ENCODE peak calls at places on chromosomes 5 and 9, in seven cellular contexts. One of them, this sample, is unnamed.

GRCh38 chr9:116322521-116322920 is 168.9 kb downstream of the PAPPA start:
- DNase-seq in activated CD8-positive, alpha-beta memory T cell treated with anti-CD3 and anti-CD28 coated beads, Interleukin-2, amount 50 U/mL, for 4 hours: no peak
- DNase-seq in NCI-H2171 treated with DMSO at 0.1 percent for 48 hours: no peak
- DNase-seq in posterior cingulate gyrus: no peak
- DNase-seq in lung: no peak
- DNase-seq in stimulated activated CD4-positive, alpha-beta T cell treated with anti-CD3 and anti-CD28 coated beads, Interleukin-4, amount 100 ng/mL, for 48 hours: no peak
- DNase-seq in stimulated activated CD8-positive, alpha-beta memory T cell treated with anti-CD3 and anti-CD28 coated beads, Interleukin-2, amount 100 ng/mL, for 1 hour: no peak
- DNase-seq in this sample: no peak

GRCh38 chr9:91419222-91420191 is 4.1 kb downstream of the NFIL3 start:
- DNase-seq in posterior cingulate gyrus: no peak
- DNase-seq in stimulated activated CD8-positive, alpha-beta memory T cell treated with anti-CD3 and anti-CD28 coated beads, Interleukin-2, amount 100 ng/mL, for 1 hour: no peak
- DNase-seq in stimulated activated CD4-positive, alpha-beta T cell treated with anti-CD3 and anti-CD28 coated beads, Interleukin-4, amount 100 ng/mL, for 48 hours: no peak
- DNase-seq in NCI-H2171 treated with DMSO at 0.1 percent for 48 hours: no peak
- DNase-seq in lung: peak; percentile 83
- DNase-seq in activated CD8-positive, alpha-beta memory T cell treated with anti-CD3 and anti-CD28 coated beads, Interleukin-2, amount 50 U/mL, for 4 hours: no peak
- DNase-seq in this sample: no peak

GRCh38 chr5:178329331-178329730 is 96.7 kb upstream of the PHYKPL start:
- DNase-seq in NCI-H2171 treated with DMSO at 0.1 percent for 48 hours: no peak
- DNase-seq in lung: no peak
- DNase-seq in posterior cingulate gyrus: no peak
- DNase-seq in activated CD8-positive, alpha-beta memory T cell treated with anti-CD3 and anti-CD28 coated beads, Interleukin-2, amount 50 U/mL, for 4 hours: no peak
- DNase-seq in stimulated activated CD8-positive, alpha-beta memory T cell treated with anti-CD3 and anti-CD28 coated beads, Interleukin-2, amount 100 ng/mL, for 1 hour: no peak
- DNase-seq in stimulated activated CD4-positive, alpha-beta T cell treated with anti-CD3 and anti-CD28 coated beads, Interleukin-4, amount 100 ng/mL, for 48 hours: no peak
- DNase-seq in this sample: no peak

GRCh38 chr5:141681295-141681694 is 735 bp downstream of the ARAP3 start:
- DNase-seq in lung: no peak
- DNase-seq in stimulated activated CD8-positive, alpha-beta memory T cell treated with anti-CD3 and anti-CD28 coated beads, Interleukin-2, amount 100 ng/mL, for 1 hour: no peak
- DNase-seq in posterior cingulate gyrus: no peak
- DNase-seq in activated CD8-positive, alpha-beta memory T cell treated with anti-CD3 and anti-CD28 coated beads, Interleukin-2, amount 50 U/mL, for 4 hours: no peak
- DNase-seq in NCI-H2171 treated with DMSO at 0.1 percent for 48 hours: no peak
- DNase-seq in stimulated activated CD4-positive, alpha-beta T cell treated with anti-CD3 and anti-CD28 coated beads, Interleukin-4, amount 100 ng/mL, for 48 hours: no peak
- DNase-seq in this sample: no peak

GRCh38 chr5:36300181-36300926 is 1.3 kb downstream of the RANBP3L start:
- DNase-seq in posterior cingulate gyrus: no peak
- DNase-seq in lung: no peak
- DNase-seq in stimulated activated CD4-positive, alpha-beta T cell treated with anti-CD3 and anti-CD28 coated beads, Interleukin-4, amount 100 ng/mL, for 48 hours: no peak
- DNase-seq in NCI-H2171 treated with DMSO at 0.1 percent for 48 hours: no peak
- DNase-seq in stimulated activated CD8-positive, alpha-beta memory T cell treated with anti-CD3 and anti-CD28 coated beads, Interleukin-2, amount 100 ng/mL, for 1 hour: no peak
- DNase-seq in activated CD8-positive, alpha-beta memory T cell treated with anti-CD3 and anti-CD28 coated beads, Interleukin-2, amount 50 U/mL, for 4 hours: no peak
- DNase-seq in this sample: no peak

GRCh38 chr5:80128129-80128528 is 93.0 kb downstream of the THBS4 start:
- DNase-seq in stimulated activated CD8-positive, alpha-beta memory T cell treated with anti-CD3 and anti-CD28 coated beads, Interleukin-2, amount 100 ng/mL, for 1 hour: no peak
- DNase-seq in posterior cingulate gyrus: no peak
- DNase-seq in NCI-H2171 treated with DMSO at 0.1 percent for 48 hours: no peak
- DNase-seq in stimulated activated CD4-positive, alpha-beta T cell treated with anti-CD3 and anti-CD28 coated beads, Interleukin-4, amount 100 ng/mL, for 48 hours: no peak
- DNase-seq in activated CD8-positive, alpha-beta memory T cell treated with anti-CD3 and anti-CD28 coated beads, Interleukin-2, amount 50 U/mL, for 4 hours: no peak
- DNase-seq in lung: no peak
- DNase-seq in this sample: no peak

GRCh38 chr5:138354926-138355378 is 2.5 kb downstream of the KDM3B start:
- DNase-seq in stimulated activated CD8-positive, alpha-beta memory T cell treated with anti-CD3 and anti-CD28 coated beads, Interleukin-2, amount 100 ng/mL, for 1 hour: no peak
- DNase-seq in stimulated activated CD4-positive, alpha-beta T cell treated with anti-CD3 and anti-CD28 coated beads, Interleukin-4, amount 100 ng/mL, for 48 hours: peak; percentile 43
- DNase-seq in NCI-H2171 treated with DMSO at 0.1 percent for 48 hours: no peak
- DNase-seq in activated CD8-positive, alpha-beta memory T cell treated with anti-CD3 and anti-CD28 coated beads, Interleukin-2, amount 50 U/mL, for 4 hours: peak; percentile 40
- DNase-seq in lung: no peak
- DNase-seq in posterior cingulate gyrus: no peak
- DNase-seq in this sample: no peak

GRCh38 chr5:62328772-62329491 is 22.9 kb downstream of the KIF2A start:
- DNase-seq in activated CD8-positive, alpha-beta memory T cell treated with anti-CD3 and anti-CD28 coated beads, Interleukin-2, amount 50 U/mL, for 4 hours: no peak
- DNase-seq in stimulated activated CD4-positive, alpha-beta T cell treated with anti-CD3 and anti-CD28 coated beads, Interleukin-4, amount 100 ng/mL, for 48 hours: no peak
- DNase-seq in stimulated activated CD8-positive, alpha-beta memory T cell treated with anti-CD3 and anti-CD28 coated beads, Interleukin-2, amount 100 ng/mL, for 1 hour: no peak
- DNase-seq in lung: no peak
- DNase-seq in NCI-H2171 treated with DMSO at 0.1 percent for 48 hours: no peak
- DNase-seq in posterior cingulate gyrus: no peak
- DNase-seq in this sample: no peak

GRCh38 chr9:86487222-86487841 is 133.1 kb upstream of the TUT7 start:
- DNase-seq in NCI-H2171 treated with DMSO at 0.1 percent for 48 hours: peak; percentile 55
- DNase-seq in lung: no peak
- DNase-seq in stimulated activated CD8-positive, alpha-beta memory T cell treated with anti-CD3 and anti-CD28 coated beads, Interleukin-2, amount 100 ng/mL, for 1 hour: no peak
- DNase-seq in posterior cingulate gyrus: no peak
- DNase-seq in stimulated activated CD4-positive, alpha-beta T cell treated with anti-CD3 and anti-CD28 coated beads, Interleukin-4, amount 100 ng/mL, for 48 hours: no peak
- DNase-seq in activated CD8-positive, alpha-beta memory T cell treated with anti-CD3 and anti-CD28 coated beads, Interleukin-2, amount 50 U/mL, for 4 hours: no peak
- DNase-seq in this sample: peak; percentile 19

GRCh38 chr9:137064027-137064879 is 6.1 kb downstream of the SAPCD2 start:
- DNase-seq in stimulated activated CD4-positive, alpha-beta T cell treated with anti-CD3 and anti-CD28 coated beads, Interleukin-4, amount 100 ng/mL, for 48 hours: no peak
- DNase-seq in NCI-H2171 treated with DMSO at 0.1 percent for 48 hours: peak; percentile 31
- DNase-seq in lung: peak; percentile 68
- DNase-seq in stimulated activated CD8-positive, alpha-beta memory T cell treated with anti-CD3 and anti-CD28 coated beads, Interleukin-2, amount 100 ng/mL, for 1 hour: no peak
- DNase-seq in activated CD8-positive, alpha-beta memory T cell treated with anti-CD3 and anti-CD28 coated beads, Interleukin-2, amount 50 U/mL, for 4 hours: peak; percentile 66
- DNase-seq in posterior cingulate gyrus: peak; percentile 93
- DNase-seq in this sample: no peak

GRCh38 chr9:68507098-68507795 is 33.4 kb downstream of the TMEM252 start:
- DNase-seq in stimulated activated CD8-positive, alpha-beta memory T cell treated with anti-CD3 and anti-CD28 coated beads, Interleukin-2, amount 100 ng/mL, for 1 hour: no peak
- DNase-seq in NCI-H2171 treated with DMSO at 0.1 percent for 48 hours: peak; percentile 33
- DNase-seq in stimulated activated CD4-positive, alpha-beta T cell treated with anti-CD3 and anti-CD28 coated beads, Interleukin-4, amount 100 ng/mL, for 48 hours: no peak
- DNase-seq in posterior cingulate gyrus: no peak
- DNase-seq in activated CD8-positive, alpha-beta memory T cell treated with anti-CD3 and anti-CD28 coated beads, Interleukin-2, amount 50 U/mL, for 4 hours: no peak
- DNase-seq in lung: no peak
- DNase-seq in this sample: no peak

GRCh38 chr9:126519660-126520425 is 93.9 kb upstream of the LMX1B start:
- DNase-seq in activated CD8-positive, alpha-beta memory T cell treated with anti-CD3 and anti-CD28 coated beads, Interleukin-2, amount 50 U/mL, for 4 hours: no peak
- DNase-seq in stimulated activated CD8-positive, alpha-beta memory T cell treated with anti-CD3 and anti-CD28 coated beads, Interleukin-2, amount 100 ng/mL, for 1 hour: no peak
- DNase-seq in posterior cingulate gyrus: no peak
- DNase-seq in stimulated activated CD4-positive, alpha-beta T cell treated with anti-CD3 and anti-CD28 coated beads, Interleukin-4, amount 100 ng/mL, for 48 hours: peak; percentile 27
- DNase-seq in NCI-H2171 treated with DMSO at 0.1 percent for 48 hours: no peak
- DNase-seq in lung: no peak
- DNase-seq in this sample: no peak

GRCh38 chr5:35644543-35644942 is 26.9 kb downstream of the SPEF2 start:
- DNase-seq in lung: no peak
- DNase-seq in NCI-H2171 treated with DMSO at 0.1 percent for 48 hours: no peak
- DNase-seq in stimulated activated CD4-positive, alpha-beta T cell treated with anti-CD3 and anti-CD28 coated beads, Interleukin-4, amount 100 ng/mL, for 48 hours: no peak
- DNase-seq in stimulated activated CD8-positive, alpha-beta memory T cell treated with anti-CD3 and anti-CD28 coated beads, Interleukin-2, amount 100 ng/mL, for 1 hour: no peak
- DNase-seq in activated CD8-positive, alpha-beta memory T cell treated with anti-CD3 and anti-CD28 coated beads, Interleukin-2, amount 50 U/mL, for 4 hours: no peak
- DNase-seq in posterior cingulate gyrus: no peak
- DNase-seq in this sample: no peak

GRCh38 chr5:56060276-56061110 is 65.7 kb upstream of the IL6ST start:
- DNase-seq in posterior cingulate gyrus: no peak
- DNase-seq in NCI-H2171 treated with DMSO at 0.1 percent for 48 hours: no peak
- DNase-seq in activated CD8-positive, alpha-beta memory T cell treated with anti-CD3 and anti-CD28 coated beads, Interleukin-2, amount 50 U/mL, for 4 hours: no peak
- DNase-seq in stimulated activated CD8-positive, alpha-beta memory T cell treated with anti-CD3 and anti-CD28 coated beads, Interleukin-2, amount 100 ng/mL, for 1 hour: no peak
- DNase-seq in stimulated activated CD4-positive, alpha-beta T cell treated with anti-CD3 and anti-CD28 coated beads, Interleukin-4, amount 100 ng/mL, for 48 hours: peak; percentile 34
- DNase-seq in lung: no peak
- DNase-seq in this sample: no peak

GRCh38 chr5:153960269-153961215 is 78.2 kb downstream of the FAM114A2 start:
- DNase-seq in stimulated activated CD8-positive, alpha-beta memory T cell treated with anti-CD3 and anti-CD28 coated beads, Interleukin-2, amount 100 ng/mL, for 1 hour: peak; percentile 12
- DNase-seq in stimulated activated CD4-positive, alpha-beta T cell treated with anti-CD3 and anti-CD28 coated beads, Interleukin-4, amount 100 ng/mL, for 48 hours: no peak
- DNase-seq in posterior cingulate gyrus: no peak
- DNase-seq in NCI-H2171 treated with DMSO at 0.1 percent for 48 hours: no peak
- DNase-seq in lung: no peak
- DNase-seq in activated CD8-positive, alpha-beta memory T cell treated with anti-CD3 and anti-CD28 coated beads, Interleukin-2, amount 50 U/mL, for 4 hours: no peak
- DNase-seq in this sample: no peak

GRCh38 chr9:129058965-129059795 is 21.7 kb upstream of the DOLPP1 start:
- DNase-seq in NCI-H2171 treated with DMSO at 0.1 percent for 48 hours: no peak
- DNase-seq in stimulated activated CD4-positive, alpha-beta T cell treated with anti-CD3 and anti-CD28 coated beads, Interleukin-4, amount 100 ng/mL, for 48 hours: no peak
- DNase-seq in lung: no peak
- DNase-seq in stimulated activated CD8-positive, alpha-beta memory T cell treated with anti-CD3 and anti-CD28 coated beads, Interleukin-2, amount 100 ng/mL, for 1 hour: no peak
- DNase-seq in posterior cingulate gyrus: peak; percentile 83
- DNase-seq in activated CD8-positive, alpha-beta memory T cell treated with anti-CD3 and anti-CD28 coated beads, Interleukin-2, amount 50 U/mL, for 4 hours: no peak
- DNase-seq in this sample: no peak

GRCh38 chr5:40681351-40682311 is 1.9 kb downstream of the PTGER4 start:
- DNase-seq in stimulated activated CD4-positive, alpha-beta T cell treated with anti-CD3 and anti-CD28 coated beads, Interleukin-4, amount 100 ng/mL, for 48 hours: peak; percentile 30
- DNase-seq in activated CD8-positive, alpha-beta memory T cell treated with anti-CD3 and anti-CD28 coated beads, Interleukin-2, amount 50 U/mL, for 4 hours: peak; percentile 41
- DNase-seq in stimulated activated CD8-positive, alpha-beta memory T cell treated with anti-CD3 and anti-CD28 coated beads, Interleukin-2, amount 100 ng/mL, for 1 hour: no peak
- DNase-seq in lung: peak; percentile 42
- DNase-seq in posterior cingulate gyrus: peak; percentile 83
- DNase-seq in NCI-H2171 treated with DMSO at 0.1 percent for 48 hours: no peak
- DNase-seq in this sample: no peak

GRCh38 chr5:93715776-93716175 is 25.6 kb downstream of the POU5F2 start:
- DNase-seq in stimulated activated CD4-positive, alpha-beta T cell treated with anti-CD3 and anti-CD28 coated beads, Interleukin-4, amount 100 ng/mL, for 48 hours: no peak
- DNase-seq in posterior cingulate gyrus: no peak
- DNase-seq in stimulated activated CD8-positive, alpha-beta memory T cell treated with anti-CD3 and anti-CD28 coated beads, Interleukin-2, amount 100 ng/mL, for 1 hour: no peak
- DNase-seq in lung: no peak
- DNase-seq in NCI-H2171 treated with DMSO at 0.1 percent for 48 hours: no peak
- DNase-seq in activated CD8-positive, alpha-beta memory T cell treated with anti-CD3 and anti-CD28 coated beads, Interleukin-2, amount 50 U/mL, for 4 hours: no peak
- DNase-seq in this sample: no peak

GRCh38 chr5:107806705-107807104 is 136.0 kb upstream of the EFNA5 start:
- DNase-seq in posterior cingulate gyrus: no peak
- DNase-seq in stimulated activated CD8-positive, alpha-beta memory T cell treated with anti-CD3 and anti-CD28 coated beads, Interleukin-2, amount 100 ng/mL, for 1 hour: no peak
- DNase-seq in NCI-H2171 treated with DMSO at 0.1 percent for 48 hours: peak; percentile 78
- DNase-seq in lung: no peak
- DNase-seq in activated CD8-positive, alpha-beta memory T cell treated with anti-CD3 and anti-CD28 coated beads, Interleukin-2, amount 50 U/mL, for 4 hours: no peak
- DNase-seq in stimulated activated CD4-positive, alpha-beta T cell treated with anti-CD3 and anti-CD28 coated beads, Interleukin-4, amount 100 ng/mL, for 48 hours: no peak
- DNase-seq in this sample: no peak

GRCh38 chr9:3528466-3528865 is 2.7 kb upstream of the RFX3 start:
- DNase-seq in NCI-H2171 treated with DMSO at 0.1 percent for 48 hours: no peak
- DNase-seq in activated CD8-positive, alpha-beta memory T cell treated with anti-CD3 and anti-CD28 coated beads, Interleukin-2, amount 50 U/mL, for 4 hours: peak; percentile 39
- DNase-seq in stimulated activated CD8-positive, alpha-beta memory T cell treated with anti-CD3 and anti-CD28 coated beads, Interleukin-2, amount 100 ng/mL, for 1 hour: peak; percentile 24
- DNase-seq in stimulated activated CD4-positive, alpha-beta T cell treated with anti-CD3 and anti-CD28 coated beads, Interleukin-4, amount 100 ng/mL, for 48 hours: peak; percentile 45
- DNase-seq in posterior cingulate gyrus: no peak
- DNase-seq in lung: no peak
- DNase-seq in this sample: no peak

GRCh38 chr5:151889614-151890013 is 35.0 kb downstream of the GLRA1 start:
- DNase-seq in activated CD8-positive, alpha-beta memory T cell treated with anti-CD3 and anti-CD28 coated beads, Interleukin-2, amount 50 U/mL, for 4 hours: no peak
- DNase-seq in posterior cingulate gyrus: no peak
- DNase-seq in stimulated activated CD4-positive, alpha-beta T cell treated with anti-CD3 and anti-CD28 coated beads, Interleukin-4, amount 100 ng/mL, for 48 hours: no peak
- DNase-seq in stimulated activated CD8-positive, alpha-beta memory T cell treated with anti-CD3 and anti-CD28 coated beads, Interleukin-2, amount 100 ng/mL, for 1 hour: no peak
- DNase-seq in NCI-H2171 treated with DMSO at 0.1 percent for 48 hours: no peak
- DNase-seq in lung: no peak
- DNase-seq in this sample: no peak

GRCh38 chr5:52996966-52997365 is 7.8 kb downstream of the ITGA2 start:
- DNase-seq in stimulated activated CD8-positive, alpha-beta memory T cell treated with anti-CD3 and anti-CD28 coated beads, Interleukin-2, amount 100 ng/mL, for 1 hour: no peak
- DNase-seq in posterior cingulate gyrus: no peak
- DNase-seq in stimulated activated CD4-positive, alpha-beta T cell treated with anti-CD3 and anti-CD28 coated beads, Interleukin-4, amount 100 ng/mL, for 48 hours: no peak
- DNase-seq in lung: no peak
- DNase-seq in NCI-H2171 treated with DMSO at 0.1 percent for 48 hours: no peak
- DNase-seq in activated CD8-positive, alpha-beta memory T cell treated with anti-CD3 and anti-CD28 coated beads, Interleukin-2, amount 50 U/mL, for 4 hours: no peak
- DNase-seq in this sample: no peak

GRCh38 chr9:21750021-21750735 is 52.3 kb upstream of the MTAP start:
- DNase-seq in stimulated activated CD4-positive, alpha-beta T cell treated with anti-CD3 and anti-CD28 coated beads, Interleukin-4, amount 100 ng/mL, for 48 hours: no peak
- DNase-seq in stimulated activated CD8-positive, alpha-beta memory T cell treated with anti-CD3 and anti-CD28 coated beads, Interleukin-2, amount 100 ng/mL, for 1 hour: no peak
- DNase-seq in NCI-H2171 treated with DMSO at 0.1 percent for 48 hours: no peak
- DNase-seq in activated CD8-positive, alpha-beta memory T cell treated with anti-CD3 and anti-CD28 coated beads, Interleukin-2, amount 50 U/mL, for 4 hours: no peak
- DNase-seq in lung: no peak
- DNase-seq in posterior cingulate gyrus: no peak
- DNase-seq in this sample: no peak

GRCh38 chr5:140828402-140828737 is 610 bp downstream of the PCDHA6 start:
- DNase-seq in activated CD8-positive, alpha-beta memory T cell treated with anti-CD3 and anti-CD28 coated beads, Interleukin-2, amount 50 U/mL, for 4 hours: no peak
- DNase-seq in lung: no peak
- DNase-seq in stimulated activated CD8-positive, alpha-beta memory T cell treated with anti-CD3 and anti-CD28 coated beads, Interleukin-2, amount 100 ng/mL, for 1 hour: no peak
- DNase-seq in stimulated activated CD4-positive, alpha-beta T cell treated with anti-CD3 and anti-CD28 coated beads, Interleukin-4, amount 100 ng/mL, for 48 hours: no peak
- DNase-seq in NCI-H2171 treated with DMSO at 0.1 percent for 48 hours: peak; percentile 73
- DNase-seq in posterior cingulate gyrus: no peak
- DNase-seq in this sample: no peak

GRCh38 chr9:131733601-131734061 is 6.2 kb downstream of the RAPGEF1 start:
- DNase-seq in activated CD8-positive, alpha-beta memory T cell treated with anti-CD3 and anti-CD28 coated beads, Interleukin-2, amount 50 U/mL, for 4 hours: peak; percentile 47
- DNase-seq in lung: no peak
- DNase-seq in stimulated activated CD8-positive, alpha-beta memory T cell treated with anti-CD3 and anti-CD28 coated beads, Interleukin-2, amount 100 ng/mL, for 1 hour: no peak
- DNase-seq in stimulated activated CD4-positive, alpha-beta T cell treated with anti-CD3 and anti-CD28 coated beads, Interleukin-4, amount 100 ng/mL, for 48 hours: no peak
- DNase-seq in NCI-H2171 treated with DMSO at 0.1 percent for 48 hours: peak; percentile 52
- DNase-seq in posterior cingulate gyrus: peak; percentile 67
- DNase-seq in this sample: no peak

GRCh38 chr5:127563133-127563532 is 45.7 kb downstream of the PRRC1 start:
- DNase-seq in stimulated activated CD4-positive, alpha-beta T cell treated with anti-CD3 and anti-CD28 coated beads, Interleukin-4, amount 100 ng/mL, for 48 hours: no peak
- DNase-seq in lung: no peak
- DNase-seq in stimulated activated CD8-positive, alpha-beta memory T cell treated with anti-CD3 and anti-CD28 coated beads, Interleukin-2, amount 100 ng/mL, for 1 hour: no peak
- DNase-seq in posterior cingulate gyrus: no peak
- DNase-seq in activated CD8-positive, alpha-beta memory T cell treated with anti-CD3 and anti-CD28 coated beads, Interleukin-2, amount 50 U/mL, for 4 hours: no peak
- DNase-seq in NCI-H2171 treated with DMSO at 0.1 percent for 48 hours: no peak
- DNase-seq in this sample: no peak

GRCh38 chr5:91164424-91164823 is 218.7 kb downstream of the ARRDC3 start:
- DNase-seq in activated CD8-positive, alpha-beta memory T cell treated with anti-CD3 and anti-CD28 coated beads, Interleukin-2, amount 50 U/mL, for 4 hours: no peak
- DNase-seq in stimulated activated CD8-positive, alpha-beta memory T cell treated with anti-CD3 and anti-CD28 coated beads, Interleukin-2, amount 100 ng/mL, for 1 hour: no peak
- DNase-seq in NCI-H2171 treated with DMSO at 0.1 percent for 48 hours: no peak
- DNase-seq in posterior cingulate gyrus: no peak
- DNase-seq in lung: no peak
- DNase-seq in stimulated activated CD4-positive, alpha-beta T cell treated with anti-CD3 and anti-CD28 coated beads, Interleukin-4, amount 100 ng/mL, for 48 hours: no peak
- DNase-seq in this sample: no peak

GRCh38 chr5:40570408-40571129 is 109.1 kb upstream of the PTGER4 start:
- DNase-seq in NCI-H2171 treated with DMSO at 0.1 percent for 48 hours: no peak
- DNase-seq in activated CD8-positive, alpha-beta memory T cell treated with anti-CD3 and anti-CD28 coated beads, Interleukin-2, amount 50 U/mL, for 4 hours: no peak
- DNase-seq in stimulated activated CD4-positive, alpha-beta T cell treated with anti-CD3 and anti-CD28 coated beads, Interleukin-4, amount 100 ng/mL, for 48 hours: no peak
- DNase-seq in lung: no peak
- DNase-seq in stimulated activated CD8-positive, alpha-beta memory T cell treated with anti-CD3 and anti-CD28 coated beads, Interleukin-2, amount 100 ng/mL, for 1 hour: no peak
- DNase-seq in posterior cingulate gyrus: no peak
- DNase-seq in this sample: no peak

GRCh38 chr9:111527347-111527746 is 2.4 kb downstream of the ZNF483 start:
- DNase-seq in NCI-H2171 treated with DMSO at 0.1 percent for 48 hours: no peak
- DNase-seq in lung: no peak
- DNase-seq in stimulated activated CD4-positive, alpha-beta T cell treated with anti-CD3 and anti-CD28 coated beads, Interleukin-4, amount 100 ng/mL, for 48 hours: no peak
- DNase-seq in posterior cingulate gyrus: no peak
- DNase-seq in stimulated activated CD8-positive, alpha-beta memory T cell treated with anti-CD3 and anti-CD28 coated beads, Interleukin-2, amount 100 ng/mL, for 1 hour: no peak
- DNase-seq in activated CD8-positive, alpha-beta memory T cell treated with anti-CD3 and anti-CD28 coated beads, Interleukin-2, amount 50 U/mL, for 4 hours: no peak
- DNase-seq in this sample: no peak

GRCh38 chr5:65721775-65722574 is at the start of the genes NLN and SGTB:
- DNase-seq in posterior cingulate gyrus: peak; percentile 97
- DNase-seq in stimulated activated CD8-positive, alpha-beta memory T cell treated with anti-CD3 and anti-CD28 coated beads, Interleukin-2, amount 100 ng/mL, for 1 hour: peak; percentile 75
- DNase-seq in NCI-H2171 treated with DMSO at 0.1 percent for 48 hours: peak; percentile 71
- DNase-seq in activated CD8-positive, alpha-beta memory T cell treated with anti-CD3 and anti-CD28 coated beads, Interleukin-2, amount 50 U/mL, for 4 hours: peak; percentile 88
- DNase-seq in lung: peak; percentile 82
- DNase-seq in stimulated activated CD4-positive, alpha-beta T cell treated with anti-CD3 and anti-CD28 coated beads, Interleukin-4, amount 100 ng/mL, for 48 hours: peak; percentile 78
- DNase-seq in this sample: peak; percentile 88

GRCh38 chr9:87641067-87641466 is 84.9 kb upstream of the CTSL start:
- DNase-seq in stimulated activated CD8-positive, alpha-beta memory T cell treated with anti-CD3 and anti-CD28 coated beads, Interleukin-2, amount 100 ng/mL, for 1 hour: no peak
- DNase-seq in stimulated activated CD4-positive, alpha-beta T cell treated with anti-CD3 and anti-CD28 coated beads, Interleukin-4, amount 100 ng/mL, for 48 hours: no peak
- DNase-seq in lung: no peak
- DNase-seq in activated CD8-positive, alpha-beta memory T cell treated with anti-CD3 and anti-CD28 coated beads, Interleukin-2, amount 50 U/mL, for 4 hours: no peak
- DNase-seq in NCI-H2171 treated with DMSO at 0.1 percent for 48 hours: no peak
- DNase-seq in posterior cingulate gyrus: no peak
- DNase-seq in this sample: no peak

GRCh38 chr9:125744616-125745387 is 2.4 kb upstream of the PBX3 start:
- DNase-seq in stimulated activated CD8-positive, alpha-beta memory T cell treated with anti-CD3 and anti-CD28 coated beads, Interleukin-2, amount 100 ng/mL, for 1 hour: no peak
- DNase-seq in lung: no peak
- DNase-seq in posterior cingulate gyrus: no peak
- DNase-seq in activated CD8-positive, alpha-beta memory T cell treated with anti-CD3 and anti-CD28 coated beads, Interleukin-2, amount 50 U/mL, for 4 hours: no peak
- DNase-seq in stimulated activated CD4-positive, alpha-beta T cell treated with anti-CD3 and anti-CD28 coated beads, Interleukin-4, amount 100 ng/mL, for 48 hours: no peak
- DNase-seq in NCI-H2171 treated with DMSO at 0.1 percent for 48 hours: no peak
- DNase-seq in this sample: no peak

GRCh38 chr5:128409401-128409800 is 128.6 kb downstream of the FBN2 start:
- DNase-seq in activated CD8-positive, alpha-beta memory T cell treated with anti-CD3 and anti-CD28 coated beads, Interleukin-2, amount 50 U/mL, for 4 hours: no peak
- DNase-seq in stimulated activated CD4-positive, alpha-beta T cell treated with anti-CD3 and anti-CD28 coated beads, Interleukin-4, amount 100 ng/mL, for 48 hours: no peak
- DNase-seq in NCI-H2171 treated with DMSO at 0.1 percent for 48 hours: no peak
- DNase-seq in stimulated activated CD8-positive, alpha-beta memory T cell treated with anti-CD3 and anti-CD28 coated beads, Interleukin-2, amount 100 ng/mL, for 1 hour: no peak
- DNase-seq in lung: no peak
- DNase-seq in posterior cingulate gyrus: no peak
- DNase-seq in this sample: no peak

GRCh38 chr9:31140316-31140715 is 1244.1 kb upstream of the ACO1 start:
- DNase-seq in activated CD8-positive, alpha-beta memory T cell treated with anti-CD3 and anti-CD28 coated beads, Interleukin-2, amount 50 U/mL, for 4 hours: no peak
- DNase-seq in NCI-H2171 treated with DMSO at 0.1 percent for 48 hours: peak; percentile 4
- DNase-seq in lung: no peak
- DNase-seq in stimulated activated CD8-positive, alpha-beta memory T cell treated with anti-CD3 and anti-CD28 coated beads, Interleukin-2, amount 100 ng/mL, for 1 hour: no peak
- DNase-seq in posterior cingulate gyrus: no peak
- DNase-seq in stimulated activated CD4-positive, alpha-beta T cell treated with anti-CD3 and anti-CD28 coated beads, Interleukin-4, amount 100 ng/mL, for 48 hours: no peak
- DNase-seq in this sample: no peak

GRCh38 chr5:121979691-121980090 is 17.9 kb downstream of the SRFBP1 start:
- DNase-seq in activated CD8-positive, alpha-beta memory T cell treated with anti-CD3 and anti-CD28 coated beads, Interleukin-2, amount 50 U/mL, for 4 hours: no peak
- DNase-seq in stimulated activated CD8-positive, alpha-beta memory T cell treated with anti-CD3 and anti-CD28 coated beads, Interleukin-2, amount 100 ng/mL, for 1 hour: no peak
- DNase-seq in lung: no peak
- DNase-seq in stimulated activated CD4-positive, alpha-beta T cell treated with anti-CD3 and anti-CD28 coated beads, Interleukin-4, amount 100 ng/mL, for 48 hours: no peak
- DNase-seq in posterior cingulate gyrus: no peak
- DNase-seq in NCI-H2171 treated with DMSO at 0.1 percent for 48 hours: no peak
- DNase-seq in this sample: no peak

GRCh38 chr5:160260006-160260775 is 30.9 kb downstream of the FABP6 start:
- DNase-seq in activated CD8-positive, alpha-beta memory T cell treated with anti-CD3 and anti-CD28 coated beads, Interleukin-2, amount 50 U/mL, for 4 hours: no peak
- DNase-seq in lung: no peak
- DNase-seq in stimulated activated CD4-positive, alpha-beta T cell treated with anti-CD3 and anti-CD28 coated beads, Interleukin-4, amount 100 ng/mL, for 48 hours: no peak
- DNase-seq in stimulated activated CD8-positive, alpha-beta memory T cell treated with anti-CD3 and anti-CD28 coated beads, Interleukin-2, amount 100 ng/mL, for 1 hour: no peak
- DNase-seq in posterior cingulate gyrus: peak; percentile 36
- DNase-seq in NCI-H2171 treated with DMSO at 0.1 percent for 48 hours: no peak
- DNase-seq in this sample: no peak

GRCh38 chr9:131755541-131756198 is 15.8 kb upstream of the RAPGEF1 start:
- DNase-seq in lung: peak; percentile 74
- DNase-seq in stimulated activated CD8-positive, alpha-beta memory T cell treated with anti-CD3 and anti-CD28 coated beads, Interleukin-2, amount 100 ng/mL, for 1 hour: peak; percentile 60
- DNase-seq in activated CD8-positive, alpha-beta memory T cell treated with anti-CD3 and anti-CD28 coated beads, Interleukin-2, amount 50 U/mL, for 4 hours: peak; percentile 88
- DNase-seq in stimulated activated CD4-positive, alpha-beta T cell treated with anti-CD3 and anti-CD28 coated beads, Interleukin-4, amount 100 ng/mL, for 48 hours: peak; percentile 83
- DNase-seq in NCI-H2171 treated with DMSO at 0.1 percent for 48 hours: peak; percentile 96
- DNase-seq in posterior cingulate gyrus: peak; percentile 97
- DNase-seq in this sample: no peak

GRCh38 chr5:93791520-93791972 is 50.1 kb upstream of the POU5F2 start:
- DNase-seq in activated CD8-positive, alpha-beta memory T cell treated with anti-CD3 and anti-CD28 coated beads, Interleukin-2, amount 50 U/mL, for 4 hours: no peak
- DNase-seq in stimulated activated CD4-positive, alpha-beta T cell treated with anti-CD3 and anti-CD28 coated beads, Interleukin-4, amount 100 ng/mL, for 48 hours: no peak
- DNase-seq in lung: no peak
- DNase-seq in posterior cingulate gyrus: no peak
- DNase-seq in NCI-H2171 treated with DMSO at 0.1 percent for 48 hours: peak; percentile 48
- DNase-seq in stimulated activated CD8-positive, alpha-beta memory T cell treated with anti-CD3 and anti-CD28 coated beads, Interleukin-2, amount 100 ng/mL, for 1 hour: no peak
- DNase-seq in this sample: no peak

This sample was measured in GM12891.